ENCODE peak calls at places on chromosome 16, in seven cellular contexts. K is lower leg skin, O is K562, J is tibial nerve, W is spleen, B is GM12878, R is GM12891. E is an unnamed sample.

GRCh38 chr16:75029854-75030253 is 31.0 kb downstream of the ZNRF1 start:
- DNase-seq in K (no peak), O (no peak), J (no peak), W (no peak), B (no peak), R (no peak), E (no peak)

GRCh38 chr16:80899804-80900592 is 95.6 kb upstream of the CDYL2 start:
- DNase-seq in K (peak), O (no peak), J (peak), W (no peak), B (no peak), R (no peak), E (peak)

GRCh38 chr16:9042533-9042932 is 48.9 kb upstream of the HAPSTR1 start:
- DNase-seq in K (no peak), O (no peak), J (no peak), W (no peak), B (no peak), R (no peak), E (no peak)

GRCh38 chr16:2761886-2762583 is 9.6 kb downstream of the SRRM2 start:
- DNase-seq in K (no peak), O (no peak), J (no peak), W (peak), B (no peak), R (no peak), E (no peak)

GRCh38 chr16:52069866-52070265 is 477.1 kb downstream of the TOX3 start:
- DNase-seq in K (no peak), O (no peak), J (no peak), W (no peak), B (no peak), R (no peak), E (no peak)

GRCh38 chr16:62079236-62079635 is 43.0 kb upstream of the CDH8 start:
- DNase-seq in K (no peak), O (no peak), J (no peak), W (no peak), B (no peak), R (no peak), E (no peak)

GRCh38 chr16:82835487-82836160 is 208.9 kb downstream of the CDH13 start:
- DNase-seq in K (no peak), O (no peak), J (no peak), W (no peak), B (no peak), R (no peak), E (no peak)

GRCh38 chr16:48556913-48557351 is 53.0 kb downstream of the N4BP1 start:
- DNase-seq in K (no peak), O (no peak), J (no peak), W (no peak), B (peak), R (no peak), E (no peak)

GRCh38 chr16:26961459-26961858 is 105.3 kb upstream of the C16orf82 start:
- DNase-seq in K (no peak), O (no peak), J (no peak), W (no peak), B (no peak), R (no peak), E (no peak)

GRCh38 chr16:88686439-88687253 is at the start of gene SNAI3:
- DNase-seq in K (peak), O (peak), J (peak), W (peak), B (no peak), R (peak), E (peak)

GRCh38 chr16:66746682-66747081 is 4.7 kb downstream of the DYNC1LI2 start:
- DNase-seq in K (no peak), O (no peak), J (no peak), W (no peak), B (peak), R (no peak), E (no peak)

GRCh38 chr16:80323187-80323807 is 217.5 kb upstream of the DYNLRB2 start:
- DNase-seq in K (no peak), O (no peak), J (no peak), W (no peak), B (no peak), R (no peak), E (no peak)

GRCh38 chr16:14496047-14496770 is 133.9 kb downstream of the PARN start:
- DNase-seq in K (no peak), O (no peak), J (no peak), W (no peak), B (no peak), R (no peak), E (no peak)

GRCh38 chr16:6643083-6643686 is 689.5 kb upstream of the RBFOX1 start:
- DNase-seq in K (no peak), O (peak), J (peak), W (no peak), B (peak), R (no peak), E (no peak)

GRCh38 chr16:84832488-84833141 is 12.8 kb downstream of the CRISPLD2 start:
- DNase-seq in K (peak), O (no peak), J (peak), W (no peak), B (no peak), R (no peak), E (peak)

GRCh38 chr16:24729967-24730815 is 740 bp downstream of the TNRC6A start:
- DNase-seq in K (no peak), O (peak), J (no peak), W (no peak), B (no peak), R (no peak), E (peak)

GRCh38 chr16:2535644-2536021 is 2.2 kb upstream of the PDPK1 start:
- DNase-seq in K (peak), O (no peak), J (no peak), W (peak), B (no peak), R (no peak), E (peak)

GRCh38 chr16:65988019-65988418 is 378.5 kb upstream of the CDH5 start:
- DNase-seq in K (no peak), O (no peak), J (no peak), W (no peak), B (no peak), R (no peak), E (no peak)

GRCh38 chr16:64362193-64362592 is 759.7 kb downstream of the CDH11 start:
- DNase-seq in K (no peak), O (no peak), J (no peak), W (no peak), B (no peak), R (no peak), E (no peak)

GRCh38 chr16:14628806-14629611 is 1.1 kb downstream of the PARN start:
- DNase-seq in K (no peak), O (no peak), J (no peak), W (no peak), B (no peak), R (no peak), E (no peak)

GRCh38 chr16:58337090-58337444 is 42.2 kb upstream of the PRSS54 start:
- DNase-seq in K (no peak), O (no peak), J (no peak), W (no peak), B (no peak), R (no peak), E (no peak)

GRCh38 chr16:88341551-88342290 is 41.0 kb upstream of the ZNF469 start:
- DNase-seq in K (no peak), O (no peak), J (no peak), W (no peak), B (no peak), R (no peak), E (no peak)

DNA sequence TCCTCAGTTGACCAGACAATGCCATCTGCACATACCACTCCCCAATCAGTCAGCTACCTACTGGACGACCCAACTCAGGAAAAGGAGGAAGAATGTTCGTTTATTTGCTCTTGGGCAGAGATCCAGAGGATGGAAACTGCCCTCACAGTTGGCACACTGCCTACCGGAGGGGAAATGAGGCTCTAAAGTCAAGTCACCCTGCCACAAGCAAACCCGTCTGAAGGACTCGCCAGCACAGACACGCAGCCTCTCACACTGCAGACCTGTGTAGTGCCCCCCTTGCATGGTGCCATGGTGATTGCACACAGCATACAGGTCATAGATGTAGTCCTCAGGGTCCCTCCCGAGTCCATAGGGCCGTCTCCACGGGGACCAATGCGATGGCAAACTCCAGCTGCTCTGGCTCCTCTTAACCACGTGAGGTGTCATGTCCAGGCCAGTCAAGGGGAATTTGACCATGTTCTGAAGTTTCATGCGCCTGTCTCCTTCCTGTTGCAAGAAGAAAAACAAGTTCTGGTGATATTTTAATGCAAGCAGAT is 69.5 kb downstream of the USP31 start:
- DNase-seq in K (no peak), O (no peak), J (no peak), W (no peak), B (no peak), R (no peak), E (no peak)
- TF ChIP-seq POLR2A in K (no peak), O (no peak), J (no peak), W (no peak), B (no peak), R (no peak), E (no peak)

DNA sequence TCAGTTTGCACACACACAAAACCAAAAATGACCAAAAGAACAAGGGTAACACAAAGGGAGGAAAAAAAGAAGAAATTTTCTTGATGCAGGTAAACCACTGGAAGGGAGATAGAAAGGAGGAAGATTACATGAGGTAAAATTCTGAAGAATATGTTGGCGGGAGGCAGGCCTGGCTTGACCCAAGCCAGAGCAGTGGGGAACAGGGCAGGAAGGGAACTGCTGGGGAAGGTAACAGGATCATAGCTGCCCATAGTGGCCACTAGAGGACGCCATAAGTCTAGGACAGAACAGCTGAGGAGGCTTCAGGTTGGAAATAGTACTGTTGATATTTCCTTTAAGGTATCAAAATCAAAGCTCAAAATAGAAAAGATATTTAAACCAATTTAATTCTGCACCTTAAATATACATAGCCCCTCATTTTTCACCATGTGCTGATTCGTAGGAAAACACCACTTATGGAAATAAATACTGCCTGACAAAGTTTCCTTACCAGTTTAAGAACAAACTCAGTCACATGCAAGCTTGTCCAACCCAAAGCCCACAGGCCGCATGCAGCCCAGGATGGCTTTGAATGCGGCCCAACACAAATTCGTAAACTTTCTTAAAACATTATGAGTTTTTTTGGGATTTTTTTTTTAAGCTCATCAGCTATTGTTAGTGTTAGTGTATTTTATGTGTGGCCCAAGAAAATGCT is 15.5 kb downstream of the VPS35 start:
- DNase-seq in K (no peak), O (peak), J (no peak), W (no peak), B (peak), R (no peak), E (peak)
- TF ChIP-seq POLR2A in K (no peak), O (no peak), J (no peak), W (no peak), B (no peak), R (no peak), E (no peak)

DNA sequence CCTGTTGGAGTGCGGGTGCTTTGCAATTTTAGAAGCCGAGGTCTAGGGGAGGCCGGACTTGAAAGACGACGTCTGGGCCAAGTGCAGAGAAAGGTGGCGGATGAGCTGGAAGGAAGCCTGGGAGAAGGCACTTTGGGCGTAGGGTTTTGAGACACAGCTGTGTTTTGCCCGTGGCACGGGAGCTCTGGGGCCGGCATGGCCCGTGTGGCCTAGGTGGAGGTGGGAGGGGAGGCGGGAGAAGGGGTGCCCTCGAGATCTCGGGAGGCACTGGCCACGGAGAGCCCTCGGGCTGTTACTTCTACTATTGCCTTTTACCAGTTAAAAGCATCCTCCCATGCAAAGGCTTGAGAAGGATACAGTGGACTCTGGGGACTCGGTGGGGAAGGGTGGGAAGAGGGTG is 161.9 kb downstream of the FOXL1 start:
- DNase-seq in K (no peak), O (no peak), J (no peak), W (peak), B (no peak), R (no peak), E (no peak)
- TF ChIP-seq POLR2A in K (no peak), O (no peak), J (no peak), W (no peak), B (no peak), R (no peak), E (no peak)

GRCh38 chr16:46688657-46689491 is at the start of gene VPS35:
- DNase-seq in K (peak), O (peak), J (peak), W (peak), B (peak), R (peak), E (peak)
- TF ChIP-seq POLR2A in K (no peak), O (peak), J (peak), W (no peak), B (peak), R (no peak), E (peak)

GRCh38 chr16:46882304-46882939 is 1.7 kb upstream of the GPT2 start:
- DNase-seq in K (no peak), O (peak), J (no peak), W (no peak), B (no peak), R (no peak), E (no peak)
- TF ChIP-seq POLR2A in K (no peak), O (no peak), J (no peak), W (no peak), B (no peak), R (no peak), E (peak)

DNA sequence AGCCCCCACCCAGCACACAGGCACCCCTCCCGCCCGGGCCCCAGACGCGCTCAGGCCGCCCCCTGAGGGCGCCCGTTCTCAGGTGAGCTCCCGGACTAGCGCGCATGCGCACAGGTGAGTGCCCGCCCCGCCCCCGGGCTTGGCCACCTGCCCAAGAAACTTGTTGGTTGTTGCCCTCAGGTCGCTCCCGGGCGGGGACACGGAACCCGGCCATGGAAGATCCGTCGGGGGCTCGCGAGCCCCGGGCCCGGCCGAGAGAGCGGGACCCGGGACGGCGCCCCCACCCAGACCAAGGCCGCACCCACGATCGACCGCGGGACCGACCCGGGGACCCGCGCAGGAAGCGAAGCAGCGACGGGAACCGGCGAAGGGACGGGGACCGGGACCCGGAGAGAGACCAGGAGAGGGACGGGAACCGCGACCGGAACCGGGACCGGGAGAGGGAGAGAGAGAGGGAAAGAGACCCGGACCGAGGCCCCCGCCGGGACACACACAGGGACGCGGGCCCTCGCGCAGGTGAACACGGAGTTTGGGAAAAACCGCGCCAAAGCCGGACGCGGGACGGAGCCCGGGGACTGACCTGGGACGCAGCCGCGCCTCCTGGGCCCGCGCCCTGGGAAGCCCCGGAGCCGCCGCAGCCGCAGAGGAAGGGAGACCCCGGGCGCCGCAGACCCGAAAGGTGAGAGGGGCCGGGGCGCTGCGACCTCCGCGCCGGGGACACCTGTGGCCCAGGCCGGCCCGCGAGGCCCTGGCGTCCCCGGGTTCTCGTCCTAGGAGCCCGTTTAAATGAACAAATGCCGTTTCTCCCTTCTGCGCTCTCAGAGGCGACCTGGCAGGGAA is at the start of gene MARVELD3:
- DNase-seq in K (peak), O (peak), J (no peak), W (peak), B (no peak), R (peak), E (peak)
- TF ChIP-seq POLR2A in K (no peak), O (no peak), J (no peak), W (no peak), B (no peak), R (no peak), E (peak)

GRCh38 chr16:1193825-1194581 is 31.1 kb downstream of the TPSG1 start:
- DNase-seq in K (no peak), O (no peak), J (no peak), W (no peak), B (no peak), R (no peak), E (no peak)

GRCh38 chr16:1193143-1193824 is 31.8 kb downstream of the TPSG1 start:
- DNase-seq in K (no peak), O (peak), J (no peak), W (no peak), B (no peak), R (no peak), E (no peak)

GRCh38 chr16:1195393-1195666 is 29.7 kb downstream of the TPSG1 start:
- DNase-seq in K (no peak), O (no peak), J (no peak), W (no peak), B (no peak), R (no peak), E (no peak)

GRCh38 chr16:1196494-1196893 is 28.6 kb downstream of the TPSG1 start:
- DNase-seq in K (no peak), O (no peak), J (no peak), W (no peak), B (no peak), R (no peak), E (no peak)

DNA sequence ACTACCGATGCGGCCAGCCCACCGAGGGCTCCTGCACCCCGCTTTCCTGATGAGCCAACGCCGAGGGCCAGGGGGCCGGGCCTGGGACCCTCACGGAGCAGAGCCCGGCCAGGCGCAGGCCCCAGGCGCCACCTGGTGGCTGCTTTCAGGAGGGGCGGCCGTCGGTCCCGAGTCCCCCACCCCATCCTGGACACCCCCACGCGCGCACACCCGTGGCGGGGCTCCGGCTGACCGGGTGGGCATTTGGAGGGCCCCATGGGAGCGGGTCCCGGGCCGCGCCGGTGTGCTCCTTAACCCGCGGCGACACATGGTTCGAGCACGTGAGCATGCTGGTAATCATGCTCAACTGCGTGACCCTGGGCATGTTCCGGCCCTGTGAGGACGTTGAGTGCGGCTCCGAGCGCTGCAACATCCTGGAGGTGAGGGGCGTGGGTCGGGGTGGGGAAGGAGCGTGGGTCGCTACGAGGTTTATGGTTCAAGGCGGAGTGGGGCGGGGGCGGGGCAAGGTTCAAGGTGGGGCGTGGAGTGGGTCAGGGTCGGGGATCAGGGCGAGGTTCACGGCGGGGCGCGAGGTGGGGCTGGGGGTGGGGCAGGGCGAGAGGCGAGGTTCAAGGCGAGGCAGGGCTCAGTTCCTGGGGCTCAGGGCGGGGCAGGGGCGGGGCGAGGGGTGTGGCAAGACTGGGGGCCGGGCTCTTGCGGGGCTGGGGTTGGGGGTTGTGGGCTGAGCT is 30.2 kb downstream of the TPSG1 start:
- DNase-seq in K (no peak), O (peak), J (no peak), W (no peak), B (no peak), R (peak), E (no peak)
- TF ChIP-seq POLR2A in K (no peak), O (no peak), J (no peak), W (no peak), B (no peak), R (no peak), E (no peak)

GRCh38 chr16:4273858-4274291 is 1.1 kb upstream of the TFAP4 start:
- DNase-seq in K (peak), O (no peak), J (no peak), W (peak), B (no peak), R (no peak), E (peak)
- TF ChIP-seq POLR2A in K (no peak), O (no peak), J (no peak), W (no peak), B (no peak), R (no peak), E (no peak)